ENCODE peak calls at places on chromosomes 6 and 20, in eight cellular contexts. C, F, B, O, R, A, G and M are unnamed samples.

GRCh38 chr6:106199998-106200397 is 113.9 kb downstream of the PRDM1 start:
- DNase-seq in G (no peak), R (no peak), A (no peak), F (peak), C (no peak), O (no peak), B (peak), M (peak)

GRCh38 chr6:54327631-54328030 is 19.4 kb downstream of the TINAG start:
- DNase-seq in B (no peak), G (no peak), R (no peak), F (no peak), A (no peak), O (no peak), C (no peak), M (no peak)

GRCh38 chr20:50251992-50252491 is 61.4 kb downstream of the CEBPB start:
- DNase-seq in G (no peak), F (no peak), R (no peak), A (no peak), C (no peak), O (no peak), B (peak), M (no peak)

GRCh38 chr6:56851541-56852248 is 103.2 kb upstream of the BEND6 start:
- DNase-seq in F (peak), C (peak), A (peak), B (peak), G (peak), O (peak), R (peak), M (peak)

GRCh38 chr6:130426078-130426726 is 60.4 kb downstream of the TMEM200A start:
- DNase-seq in R (no peak), A (no peak), F (no peak), O (peak), G (no peak), C (no peak), B (peak), M (peak)

GRCh38 chr20:12086359-12086758 is 168.7 kb downstream of the BTBD3 start:
- DNase-seq in G (no peak), B (peak), R (no peak), A (no peak), O (no peak), C (no peak), F (no peak), M (peak)

GRCh38 chr6:159510141-159510540 is 182.9 kb downstream of the SOD2 start:
- DNase-seq in C (no peak), F (no peak), R (no peak), A (no peak), G (no peak), B (no peak), O (no peak), M (no peak)

GRCh38 chr20:45044084-45044573 is 56.8 kb downstream of the KCNS1 start:
- DNase-seq in O (peak), B (peak), C (no peak), A (no peak), G (peak), R (peak), F (peak), M (peak)

GRCh38 chr6:122033564-122034181 is 365.8 kb upstream of the HSF2 start:
- DNase-seq in C (no peak), O (peak), G (peak), A (no peak), R (peak), B (peak), F (peak), M (peak)

GRCh38 chr6:76972463-76972862 is 490.8 kb downstream of the HTR1B start:
- DNase-seq in C (no peak), R (no peak), G (no peak), B (no peak), F (no peak), A (no peak), O (no peak), M (no peak)

DNA sequence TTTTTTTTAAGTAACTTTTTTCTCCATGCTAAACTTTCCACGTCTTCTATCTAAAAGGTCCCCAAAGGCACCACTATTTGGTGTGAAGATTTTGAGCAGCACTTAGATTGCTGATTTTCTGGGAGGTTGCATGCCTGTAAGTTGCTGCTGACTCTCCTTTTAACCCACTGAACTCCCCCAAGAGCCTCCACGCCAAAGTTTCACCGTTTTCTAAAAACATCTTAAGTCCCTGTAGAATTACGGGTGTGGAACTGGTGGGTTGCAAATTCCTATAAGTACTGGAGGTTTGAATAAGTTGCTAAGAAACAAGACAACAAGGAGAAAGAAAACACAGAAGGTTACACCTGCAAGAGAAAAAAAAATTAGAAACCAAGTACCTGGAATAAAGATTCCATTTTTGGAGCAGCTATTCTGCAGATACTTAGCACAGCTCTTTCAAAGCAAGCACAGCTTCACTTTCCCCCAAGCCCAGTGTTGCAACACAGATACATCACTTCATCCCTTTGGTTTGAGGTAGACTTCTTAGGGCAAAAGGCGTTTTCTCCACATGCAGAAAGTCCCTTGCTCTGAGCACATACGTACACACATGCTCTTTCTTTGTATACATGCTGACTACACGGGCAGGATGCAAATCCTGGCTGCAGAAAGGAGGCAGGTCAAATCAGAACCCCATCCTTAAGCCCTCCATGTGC is 5.0 kb downstream of the JAG1 start:
- DNase-seq in B (no peak), G (no peak), F (no peak), O (no peak), A (no peak), R (no peak), C (no peak), M (peak)
- H3K4me3 ChIP-seq in B (no peak), G (no peak), F (no peak), O (no peak), A (no peak), R (no peak), C (no peak), M (peak)

GRCh38 chr20:10077081-10077471 is 42.3 kb downstream of the ANKEF1 start:
- DNase-seq in F (no peak), O (peak), C (no peak), G (no peak), A (no peak), B (no peak), R (peak), M (no peak)
- TF ChIP-seq CTCF in F (peak), O (peak), C (peak), G (no peak), A (no peak), B (peak), R (peak), M (peak)

DNA sequence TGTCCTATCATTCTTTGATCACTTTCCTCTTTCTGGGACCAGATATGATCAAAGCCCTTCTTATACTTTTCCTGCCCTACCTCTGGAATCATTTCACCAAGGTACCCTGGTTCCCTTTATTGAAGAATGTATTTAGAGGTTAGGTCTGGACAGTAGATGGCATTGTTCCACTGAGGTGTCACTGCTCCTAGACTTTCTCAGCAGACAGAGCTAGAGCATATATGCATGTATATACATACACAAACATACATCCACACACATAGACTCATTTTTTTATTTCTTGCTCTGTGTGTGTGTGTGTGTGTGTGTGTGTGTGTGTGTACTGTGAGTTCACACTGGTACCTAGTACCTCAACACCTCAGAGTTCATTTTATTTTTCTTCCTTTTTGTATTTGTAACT is 40.9 kb downstream of the PTPRA start:
- DNase-seq in O (peak), F (peak), B (peak), C (no peak), R (no peak), G (no peak), A (no peak), M (peak)
- H3K4me3 ChIP-seq in O (no peak), F (no peak), B (no peak), C (no peak), R (no peak), G (no peak), A (no peak), M (no peak)

GRCh38 chr20:35302421-35303335 is 10.5 kb upstream of the FAM83C start:
- DNase-seq in F (no peak), O (peak), G (no peak), R (no peak), C (no peak), B (peak), A (no peak), M (peak)
- TF ChIP-seq CTCF in F (no peak), O (no peak), G (no peak), R (no peak), C (no peak), B (no peak), A (no peak), M (no peak)

GRCh38 chr6:30207619-30208295 is 5.4 kb downstream of the TRIM26 start:
- DNase-seq in R (no peak), C (no peak), B (no peak), A (no peak), G (no peak), O (no peak), F (peak), M (peak)
- H3K4me3 ChIP-seq in R (no peak), C (no peak), B (no peak), A (no peak), G (no peak), O (no peak), F (no peak), M (no peak)

DNA sequence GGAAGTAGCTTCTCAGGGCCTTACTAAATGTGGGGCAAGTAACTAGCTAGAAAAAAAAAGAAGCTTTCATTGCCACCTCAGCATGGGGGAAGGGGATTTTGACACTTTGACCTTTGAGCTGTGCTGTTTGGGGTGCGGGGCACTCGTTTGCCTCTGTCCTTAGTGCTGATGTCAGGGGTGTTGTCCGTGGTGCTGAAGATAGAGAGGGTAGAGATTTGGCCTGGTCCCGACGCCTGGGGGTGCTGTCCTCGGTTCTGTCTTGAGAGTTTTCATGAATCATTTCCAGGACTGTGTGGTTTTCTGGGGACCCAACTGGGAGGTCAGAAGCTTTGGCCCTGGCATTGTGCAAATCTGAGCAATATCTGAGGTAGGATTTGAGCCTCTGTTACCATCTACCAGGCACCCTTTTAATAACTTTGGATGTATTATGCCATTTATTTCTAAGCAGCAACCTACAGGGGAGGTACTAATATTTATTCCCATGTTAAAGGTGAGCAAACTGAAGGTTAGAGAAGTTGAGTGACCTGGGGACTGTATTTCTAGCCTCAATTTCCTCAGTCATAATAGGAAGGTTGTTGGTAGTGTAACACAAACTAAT is 78.0 kb downstream of the DLGAP4 start:
- DNase-seq in G (no peak), C (no peak), A (no peak), B (peak), F (peak), R (peak), O (peak), M (peak)
- TF ChIP-seq CTCF in G (no peak), C (peak), A (no peak), B (peak), F (peak), R (peak), O (peak), M (peak)

DNA sequence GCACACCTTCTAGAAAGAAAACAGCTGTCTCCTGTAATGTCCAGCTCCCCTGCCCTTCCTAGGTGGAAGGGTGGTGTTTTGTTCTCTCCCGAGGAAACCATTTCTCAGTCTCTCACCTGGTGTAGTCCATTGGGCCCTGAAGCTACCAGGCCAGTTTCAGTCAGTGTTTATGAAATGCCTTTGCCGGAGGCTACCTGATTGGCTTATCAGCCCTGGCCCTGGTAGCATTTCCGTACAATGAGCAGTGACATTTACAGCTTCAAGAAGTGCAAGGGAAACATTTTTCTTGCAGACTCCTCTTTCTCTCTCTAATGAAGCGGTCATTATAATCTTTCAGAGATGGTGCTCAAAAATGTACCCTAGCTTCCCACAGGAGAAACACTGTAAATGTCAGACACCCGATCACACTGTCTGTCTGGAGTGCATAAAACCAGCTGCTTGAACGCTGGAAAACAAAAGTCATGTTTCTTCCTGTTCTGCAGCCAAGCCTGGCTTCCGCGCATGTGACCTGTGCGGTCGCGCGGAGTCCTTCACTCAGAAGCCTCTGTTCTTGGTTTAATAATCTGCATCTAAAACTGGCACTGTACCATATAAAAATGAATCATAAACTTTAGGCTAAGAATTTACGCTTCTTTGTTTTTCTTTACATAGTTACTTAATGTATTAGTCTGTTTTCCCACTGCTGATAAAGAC is 28.4 kb upstream of the SAYSD1 start:
- DNase-seq in B (no peak), G (peak), O (no peak), C (no peak), R (no peak), F (peak), A (no peak), M (peak)
- H3K4me3 ChIP-seq in B (no peak), G (no peak), O (no peak), C (no peak), R (no peak), F (no peak), A (no peak), M (no peak)